ENCODE peak calls at places on chromosomes 11 and 22, in four cellular contexts. N is CD8-positive, alpha-beta memory T cell; G is CD4-positive, alpha-beta memory T cell; W is H7. P is an unnamed sample.

GRCh38 chr22:50314455-50315288 is 7.2 kb upstream of the PLXNB2 start:
- DNase-seq in W (peak; percentile 79), N (peak; percentile 52), G (peak; percentile 58), P (peak; percentile 55)

GRCh38 chr22:33715221-33715620 is 205.1 kb downstream of the LARGE1 start:
- DNase-seq in W (no peak), G (no peak), N (no peak), P (no peak)

GRCh38 chr22:39939830-39940229 is 20.4 kb upstream of the TMA7B start:
- DNase-seq in N (no peak), W (no peak), G (no peak), P (no peak)

GRCh38 chr11:86069408-86070086 is 663 bp upstream of the PICALM start:
- DNase-seq in N (no peak), W (no peak), G (no peak), P (no peak)

GRCh38 chr22:27716074-27716473 is 85.5 kb downstream of the MN1 start:
- DNase-seq in N (no peak), W (no peak), G (no peak), P (no peak)

GRCh38 chr11:74004694-74005615 is 3.9 kb downstream of the UCP3 start:
- DNase-seq in N (peak; percentile 79), W (peak; percentile 55), G (peak; percentile 88), P (peak; percentile 95)

GRCh38 chr11:67048515-67048914 is 8.1 kb upstream of the RHOD start:
- DNase-seq in G (no peak), N (no peak), W (no peak), P (no peak)

GRCh38 chr11:4699697-4700435 is 2.2 kb upstream of the OR51E2 start:
- DNase-seq in W (no peak), G (no peak), N (no peak), P (no peak)

GRCh38 chr11:12853652-12854296 is 155.3 kb upstream of the RASSF10 start:
- DNase-seq in N (no peak), W (no peak), G (no peak), P (no peak)

GRCh38 chr11:47261291-47261800 is 3.5 kb downstream of the NR1H3 start:
- DNase-seq in W (no peak), G (no peak), N (no peak), P (no peak)

GRCh38 chr11:9754041-9754471 is 90.2 kb downstream of the SWAP70 start:
- DNase-seq in N (no peak), G (no peak), W (peak; percentile 45), P (no peak)

DNA sequence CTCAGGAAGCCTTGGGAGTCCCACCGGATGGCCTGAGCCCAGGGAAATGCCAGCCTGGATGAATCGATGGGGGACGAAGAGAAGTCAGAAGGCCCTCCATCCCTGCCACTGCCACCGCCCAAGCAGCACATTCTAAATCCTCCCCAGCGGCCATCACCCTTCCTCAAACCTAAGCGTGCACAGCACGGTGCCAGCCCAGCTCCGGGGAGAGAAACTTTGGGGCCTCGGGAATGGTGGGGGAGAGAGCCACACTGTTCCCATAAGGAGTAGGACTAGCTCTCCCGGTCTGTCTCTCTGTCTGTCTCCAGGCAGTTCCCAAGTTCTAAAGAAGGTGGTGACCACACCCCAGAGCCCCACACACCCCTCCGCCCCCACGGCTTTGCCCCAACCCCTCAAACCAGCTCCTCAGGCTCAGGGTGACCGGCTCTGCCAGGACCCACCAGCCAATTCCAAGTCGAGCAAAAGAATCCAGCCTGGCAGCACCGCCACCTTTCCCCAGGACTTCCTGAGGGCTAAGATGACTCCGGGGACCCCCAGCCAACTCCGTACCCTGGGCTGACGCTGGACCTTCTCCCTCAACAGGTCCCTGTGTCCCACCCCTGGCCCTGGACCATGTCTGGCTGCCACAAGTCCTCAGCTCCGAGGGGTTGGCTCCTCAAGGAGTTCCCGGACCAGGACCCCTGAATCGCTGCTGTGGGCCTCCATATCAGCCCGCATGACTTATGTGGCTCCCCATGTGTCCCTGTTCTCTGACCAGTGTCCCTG is 2.7 kb downstream of the AHNAK start:
- DNase-seq in G (no peak), N (no peak), W (peak; percentile 62), P (no peak)
- H3K4me3 ChIP-seq in G (peak overlapping the region; percentile 94), N (peak overlapping the region; percentile 76), W (peak overlapping the region; percentile 79), P (no peak overlapping the region)

DNA sequence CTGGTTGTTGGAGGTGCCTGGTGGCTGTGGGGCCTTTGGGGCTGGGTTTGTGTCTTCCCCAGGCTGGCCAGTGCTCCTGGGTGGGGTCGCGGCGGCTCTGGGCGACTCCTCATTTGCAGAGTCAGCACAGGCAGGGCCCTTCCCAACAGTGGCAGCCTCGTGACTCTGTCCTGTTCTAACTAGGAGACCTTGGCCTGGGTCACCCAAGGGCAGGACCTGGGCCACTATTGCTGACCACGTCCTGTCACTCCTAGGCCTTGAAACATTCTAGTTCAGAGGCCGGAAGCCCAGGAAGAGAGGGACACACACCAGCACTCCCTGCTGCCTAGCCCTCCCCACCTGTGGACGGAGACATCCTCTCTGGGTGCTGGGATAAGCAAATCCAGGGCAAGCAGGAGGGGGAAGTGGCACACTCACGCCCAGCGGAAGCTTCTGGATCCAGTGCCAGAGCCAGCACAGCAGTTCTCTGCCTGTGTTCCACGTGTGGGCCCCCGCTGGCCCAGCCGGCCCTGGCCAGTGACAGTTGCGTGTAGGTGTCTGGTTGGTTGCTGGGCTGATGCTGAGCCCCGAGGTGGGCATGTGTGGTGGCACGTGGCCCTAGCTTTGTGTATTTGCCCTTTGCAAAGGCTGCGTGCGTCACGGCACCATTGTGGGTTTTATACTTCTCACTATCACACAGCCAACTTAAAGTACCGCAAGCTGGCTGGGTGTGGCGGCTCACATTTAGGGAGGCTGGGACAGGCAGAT is 4.3 kb upstream of the CHID1 start:
- DNase-seq in N (no peak), G (no peak), W (peak; percentile 51), P (no peak)
- H3K4me3 ChIP-seq in N (no peak overlapping the region), G (no peak overlapping the region), W (no peak overlapping the region), P (no peak overlapping the region)

DNA sequence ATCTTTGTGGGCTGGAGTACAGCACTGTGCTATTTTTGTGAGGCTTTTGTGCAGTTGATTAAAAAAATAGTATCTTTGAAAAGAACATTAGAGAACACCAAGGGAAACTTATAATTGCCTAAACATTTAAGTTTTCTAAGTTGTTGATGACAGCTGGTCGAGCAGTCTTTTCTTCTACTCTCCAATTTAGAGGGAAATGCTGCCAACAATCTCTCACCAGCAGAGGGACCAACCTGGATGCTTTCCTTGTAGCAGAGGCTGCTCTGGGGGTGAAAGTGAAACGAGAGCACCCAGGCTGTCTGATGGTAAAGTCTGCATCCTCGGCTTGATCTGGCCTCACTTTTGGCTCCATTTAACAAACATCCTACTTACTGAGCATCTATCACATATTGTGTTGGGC is 1286.5 kb upstream of the TENM4 start:
- DNase-seq in W (peak; percentile 38), N (no peak), G (no peak), P (peak; percentile 17)
- H3K4me3 ChIP-seq in W (no peak overlapping the region), N (no peak overlapping the region), G (no peak overlapping the region), P (no peak overlapping the region)

GRCh38 chr22:28906312-28906711 is 22.9 kb downstream of the ZNRF3 start:
- DNase-seq in W (no peak), G (no peak), N (no peak), P (no peak)

GRCh38 chr22:28905433-28905832 is 22.1 kb downstream of the ZNRF3 start:
- DNase-seq in N (no peak), G (no peak), W (no peak), P (no peak)

GRCh38 chr22:28904211-28904808 is 20.9 kb downstream of the ZNRF3 start:
- DNase-seq in W (no peak), G (no peak), N (no peak), P (no peak)

GRCh38 chr22:28909375-28909774 is 26.0 kb downstream of the ZNRF3 start:
- DNase-seq in G (no peak), N (no peak), W (no peak), P (no peak)

DNA sequence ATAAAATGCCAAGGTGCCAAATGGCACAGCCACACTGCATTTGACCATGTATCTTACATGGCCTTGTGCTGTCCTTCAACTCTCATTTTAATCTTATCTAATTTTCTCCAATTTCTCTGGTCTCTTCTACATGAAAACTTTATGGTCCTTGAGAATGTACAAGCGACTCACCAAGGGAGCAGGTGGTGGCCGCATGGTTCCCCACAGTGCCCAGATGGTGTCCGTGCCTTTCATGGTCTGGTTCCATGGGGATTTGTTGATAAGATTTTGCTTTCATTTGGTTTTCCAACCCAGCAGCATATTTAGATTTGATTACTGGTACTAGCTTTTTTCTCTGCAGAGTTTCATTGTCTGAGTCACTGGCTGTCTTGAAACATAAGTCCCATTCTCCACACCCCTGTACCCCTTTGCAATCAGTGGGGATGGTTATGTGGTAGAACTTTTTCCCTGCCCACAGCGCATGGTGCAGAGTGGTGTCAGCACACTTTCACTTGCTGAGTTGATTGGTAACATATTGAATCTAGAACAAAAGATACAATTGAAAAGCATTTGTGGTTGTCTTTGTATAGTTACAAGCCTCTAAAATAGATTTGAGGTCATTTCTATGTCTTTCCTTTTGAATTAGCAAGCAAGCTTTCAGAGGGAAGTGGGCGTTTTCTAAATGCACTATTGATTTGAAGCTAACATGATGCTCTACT is 24.1 kb downstream of the ZNRF3 start:
- DNase-seq in N (no peak), W (no peak), G (no peak), P (no peak)
- H3K4me3 ChIP-seq in N (no peak overlapping the region), W (no peak overlapping the region), G (no peak overlapping the region), P (no peak overlapping the region)

GRCh38 chr11:19525714-19526113 is 186.9 kb upstream of the NAV2 start:
- DNase-seq in N (no peak), G (no peak), W (peak; percentile 37), P (no peak)
- H3K4me3 ChIP-seq in N (no peak overlapping the region), G (no peak overlapping the region), W (no peak overlapping the region), P (no peak overlapping the region)

GRCh38 chr22:45996241-45997076 is 19.5 kb upstream of the WNT7B start:
- DNase-seq in W (no peak), G (no peak), N (no peak), P (no peak)

GRCh38 chr22:45997775-45998637 is 21.0 kb upstream of the WNT7B start:
- DNase-seq in G (no peak), W (no peak), N (no peak), P (no peak)

GRCh38 chr22:45995405-45996101 is 18.6 kb upstream of the WNT7B start:
- DNase-seq in G (no peak), N (no peak), W (no peak), P (no peak)

GRCh38 chr22:45998638-45999378 is 21.8 kb upstream of the WNT7B start:
- DNase-seq in G (no peak), W (peak; percentile 52), N (no peak), P (no peak)

GRCh38 chr22:45997077-45997774 is 20.3 kb upstream of the WNT7B start:
- DNase-seq in N (no peak), G (no peak), W (peak; percentile 92), P (no peak)
- H3K4me3 ChIP-seq in N (no peak overlapping the region), G (no peak overlapping the region), W (no peak overlapping the region), P (no peak overlapping the region)

GRCh38 chr22:35410663-35411034 is 10.7 kb downstream of the MCM5 start:
- DNase-seq in N (no peak), G (no peak), W (no peak), P (no peak)
- H3K4me3 ChIP-seq in N (no peak overlapping the region), G (no peak overlapping the region), W (no peak overlapping the region), P (no peak overlapping the region)

P was measured in Jurkat, Clone E6-1.